ENCODE peak calls at places on chromosomes 6 and 20, in seven cellular contexts. Y is stimulated activated naive B cell treated with anti-CD40 and anti-IgM and Interleukin-4, amounts not matched to agents 10 μg/mL and 1 μg/mL and 100 μg/mL, for 72 hours; A is activated naive CD4-positive, alpha-beta T cell; W is GM13977; T is T-helper 2 cell; E is NCI-H2081; U is kidney tubule cell. V is an unnamed sample.

GRCh38 chr6:168440520-168441433 is at the start of gene SMOC2:
- DNase-seq in W (no peak), T (no peak), A (no peak), Y (no peak), U (no peak), E (peak), V (no peak)

GRCh38 chr20:49395183-49395582 is 87.3 kb downstream of the KCNB1 start:
- DNase-seq in T (no peak), Y (no peak), E (no peak), U (no peak), W (no peak), A (no peak), V (no peak)

GRCh38 chr20:45266977-45267376 is 12.6 kb upstream of the SLPI start:
- DNase-seq in W (no peak), E (no peak), T (no peak), U (peak), Y (no peak), A (no peak), V (no peak)

GRCh38 chr6:28137458-28138020 is 4.1 kb upstream of the ZKSCAN8 start:
- DNase-seq in W (peak), U (peak), Y (peak), E (no peak), A (no peak), T (peak), V (no peak)

GRCh38 chr20:32205502-32206382 is 1.8 kb downstream of the PLAGL2 start:
- DNase-seq in W (peak), Y (no peak), A (no peak), T (no peak), U (no peak), E (no peak), V (no peak)

GRCh38 chr6:76633259-76633658 is 560.8 kb upstream of the IMPG1 start:
- DNase-seq in W (no peak), T (no peak), Y (no peak), E (peak), A (no peak), U (no peak), V (no peak)

GRCh38 chr6:54445207-54445606 is 137.0 kb downstream of the TINAG start:
- DNase-seq in Y (no peak), T (no peak), A (no peak), U (no peak), E (no peak), W (no peak), V (no peak)

GRCh38 chr20:22789661-22790060 is 205.3 kb upstream of the FOXA2 start:
- DNase-seq in U (no peak), T (no peak), Y (no peak), A (no peak), E (no peak), W (no peak), V (no peak)

GRCh38 chr6:68732423-68732822 is 97.3 kb downstream of the ADGRB3 start:
- DNase-seq in A (no peak), W (no peak), E (no peak), U (no peak), Y (no peak), T (no peak), V (no peak)

GRCh38 chr6:69022991-69023390 is 387.9 kb downstream of the ADGRB3 start:
- DNase-seq in U (peak), T (no peak), A (no peak), W (no peak), E (no peak), Y (no peak), V (no peak)

GRCh38 chr6:158962371-158962770 is 37.6 kb downstream of the RSPH3 start:
- DNase-seq in T (no peak), E (no peak), Y (no peak), U (no peak), W (no peak), A (no peak), V (no peak)

V was measured in A549.